ENCODE peak calls at places on chromosomes 1 and 21, in six cellular contexts. One of them, this sample, is unnamed.

GRCh38 chr1:179750630-179751029 is 7.5 kb downstream of the FAM163A start:
- DNase-seq in nephron progenitor cell: no peak
- DNase-seq in heart right ventricle: no peak
- DNase-seq in AG09319: no peak
- DNase-seq in brain microvascular endothelial cell: no peak
- DNase-seq in heart left ventricle: no peak
- DNase-seq in this sample: no peak

GRCh38 chr1:209884665-209885117 is 53.3 kb upstream of the SYT14 start:
- DNase-seq in nephron progenitor cell: no peak
- DNase-seq in heart right ventricle: no peak
- DNase-seq in AG09319: peak; percentile 80
- DNase-seq in brain microvascular endothelial cell: peak; percentile 100
- DNase-seq in heart left ventricle: no peak
- DNase-seq in this sample: no peak

GRCh38 chr1:175354080-175354479 is 161.5 kb upstream of the KIAA0040 start:
- DNase-seq in nephron progenitor cell: no peak
- DNase-seq in heart right ventricle: no peak
- DNase-seq in AG09319: no peak
- DNase-seq in brain microvascular endothelial cell: no peak
- DNase-seq in heart left ventricle: no peak
- DNase-seq in this sample: no peak

GRCh38 chr1:246532519-246532918 is 25.4 kb upstream of the SMYD3 start:
- DNase-seq in nephron progenitor cell: no peak
- DNase-seq in heart right ventricle: no peak
- DNase-seq in AG09319: no peak
- DNase-seq in brain microvascular endothelial cell: no peak
- DNase-seq in heart left ventricle: no peak
- DNase-seq in this sample: no peak

GRCh38 chr21:21028275-21028814 is 30.1 kb downstream of the NCAM2 start:
- DNase-seq in nephron progenitor cell: no peak
- DNase-seq in heart right ventricle: no peak
- DNase-seq in AG09319: no peak
- DNase-seq in brain microvascular endothelial cell: no peak
- DNase-seq in heart left ventricle: no peak
- DNase-seq in this sample: no peak

GRCh38 chr1:53547321-53547720 is 88.1 kb downstream of the DMRTB1 start:
- DNase-seq in nephron progenitor cell: peak; percentile 1
- DNase-seq in heart right ventricle: no peak
- DNase-seq in AG09319: no peak
- DNase-seq in brain microvascular endothelial cell: no peak
- DNase-seq in heart left ventricle: no peak
- DNase-seq in this sample: no peak

GRCh38 chr1:47709302-47710074 is 271.6 kb downstream of the FOXD2 start:
- DNase-seq in nephron progenitor cell: peak; percentile 66
- DNase-seq in heart right ventricle: no peak
- DNase-seq in AG09319: no peak
- DNase-seq in brain microvascular endothelial cell: no peak
- DNase-seq in heart left ventricle: no peak
- DNase-seq in this sample: peak; percentile 54

GRCh38 chr1:163275222-163275621 is 46.5 kb upstream of the NUF2 start:
- DNase-seq in nephron progenitor cell: no peak
- DNase-seq in heart right ventricle: no peak
- DNase-seq in AG09319: no peak
- DNase-seq in brain microvascular endothelial cell: no peak
- DNase-seq in heart left ventricle: no peak
- DNase-seq in this sample: no peak

GRCh38 chr1:209723265-209723664 is 18.6 kb downstream of the HSD11B1 start:
- DNase-seq in nephron progenitor cell: no peak
- DNase-seq in heart right ventricle: no peak
- DNase-seq in AG09319: no peak
- DNase-seq in brain microvascular endothelial cell: no peak
- DNase-seq in heart left ventricle: no peak
- DNase-seq in this sample: no peak

GRCh38 chr1:218304281-218305039 is 19.4 kb downstream of the RRP15 start:
- DNase-seq in nephron progenitor cell: no peak
- DNase-seq in heart right ventricle: peak; percentile 71
- DNase-seq in AG09319: no peak
- DNase-seq in brain microvascular endothelial cell: peak; percentile 65
- DNase-seq in heart left ventricle: peak; percentile 71
- DNase-seq in this sample: no peak

GRCh38 chr1:2391385-2392070 is at the start of the genes MORN1 and RER1:
- DNase-seq in nephron progenitor cell: peak; percentile 98
- DNase-seq in heart right ventricle: peak; percentile 99
- DNase-seq in AG09319: peak; percentile 96
- DNase-seq in brain microvascular endothelial cell: peak; percentile 97
- DNase-seq in heart left ventricle: peak; percentile 99
- DNase-seq in this sample: peak; percentile 95

GRCh38 chr1:11920239-11920903 is 5.9 kb downstream of the KIAA2013 start:
- DNase-seq in nephron progenitor cell: no peak
- DNase-seq in heart right ventricle: no peak
- DNase-seq in AG09319: no peak
- DNase-seq in brain microvascular endothelial cell: no peak
- DNase-seq in heart left ventricle: no peak
- DNase-seq in this sample: no peak

GRCh38 chr1:161166669-161167548 is 683 bp downstream of the PPOX start:
- DNase-seq in nephron progenitor cell: peak; percentile 48
- DNase-seq in heart right ventricle: no peak
- DNase-seq in AG09319: no peak
- DNase-seq in brain microvascular endothelial cell: no peak
- DNase-seq in heart left ventricle: no peak
- DNase-seq in this sample: peak; percentile 16

GRCh38 chr1:107599220-107599619 is 365.8 kb downstream of the VAV3 start:
- DNase-seq in nephron progenitor cell: no peak
- DNase-seq in heart right ventricle: no peak
- DNase-seq in AG09319: no peak
- DNase-seq in brain microvascular endothelial cell: no peak
- DNase-seq in heart left ventricle: no peak
- DNase-seq in this sample: no peak

GRCh38 chr1:92411511-92411910 is 75.2 kb downstream of the GFI1 start:
- DNase-seq in nephron progenitor cell: no peak
- DNase-seq in heart right ventricle: no peak
- DNase-seq in AG09319: peak; percentile 44
- DNase-seq in brain microvascular endothelial cell: peak; percentile 53
- DNase-seq in heart left ventricle: no peak
- DNase-seq in this sample: no peak

GRCh38 chr1:74699331-74699730 is 25.7 kb upstream of the ERICH3 start:
- DNase-seq in nephron progenitor cell: no peak
- DNase-seq in heart right ventricle: no peak
- DNase-seq in AG09319: no peak
- DNase-seq in brain microvascular endothelial cell: no peak
- DNase-seq in heart left ventricle: no peak
- DNase-seq in this sample: no peak

GRCh38 chr1:30005972-30006619 is 717.3 kb downstream of the MATN1 start:
- DNase-seq in nephron progenitor cell: no peak
- DNase-seq in heart right ventricle: no peak
- DNase-seq in AG09319: no peak
- DNase-seq in brain microvascular endothelial cell: no peak
- DNase-seq in heart left ventricle: no peak
- DNase-seq in this sample: no peak

GRCh38 chr1:198220428-198220827 is 63.6 kb downstream of the NEK7 start:
- DNase-seq in nephron progenitor cell: no peak
- DNase-seq in heart right ventricle: no peak
- DNase-seq in AG09319: no peak
- DNase-seq in brain microvascular endothelial cell: peak; percentile 95
- DNase-seq in heart left ventricle: no peak
- DNase-seq in this sample: no peak

GRCh38 chr1:54791880-54792522 is 9.1 kb downstream of the TTC22 start:
- DNase-seq in nephron progenitor cell: peak; percentile 70
- DNase-seq in heart right ventricle: no peak
- DNase-seq in AG09319: no peak
- DNase-seq in brain microvascular endothelial cell: peak; percentile 53
- DNase-seq in heart left ventricle: no peak
- DNase-seq in this sample: peak; percentile 54

GRCh38 chr1:56287736-56288135 is 291.6 kb downstream of the PLPP3 start:
- DNase-seq in nephron progenitor cell: no peak
- DNase-seq in heart right ventricle: no peak
- DNase-seq in AG09319: no peak
- DNase-seq in brain microvascular endothelial cell: no peak
- DNase-seq in heart left ventricle: no peak
- DNase-seq in this sample: no peak

DNA sequence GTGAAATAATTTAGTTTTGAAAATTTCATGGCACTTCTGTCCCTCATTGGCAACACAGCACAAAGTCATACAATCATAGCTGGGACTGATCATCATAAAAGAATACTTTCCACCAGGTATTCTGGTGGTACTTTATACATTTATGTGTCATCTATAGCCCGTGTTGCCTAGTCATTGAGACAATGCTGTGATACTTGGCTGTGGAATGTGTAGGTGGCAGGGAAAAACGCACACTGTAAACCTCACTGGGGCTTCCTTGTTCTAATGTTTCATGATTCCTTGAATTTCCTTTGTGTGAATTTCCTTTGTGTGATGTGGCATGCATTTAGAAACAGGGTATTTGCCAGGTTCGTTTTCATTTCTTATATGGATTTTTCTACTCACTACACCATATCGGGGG is 118.3 kb downstream of the FMN2 start:
- DNase-seq in nephron progenitor cell: no peak
- DNase-seq in heart right ventricle: no peak
- DNase-seq in AG09319: no peak
- DNase-seq in brain microvascular endothelial cell: no peak
- DNase-seq in heart left ventricle: no peak
- DNase-seq in this sample: no peak
- TF ChIP-seq CTCF in nephron progenitor cell: no peak
- TF ChIP-seq CTCF in heart right ventricle: no peak
- TF ChIP-seq CTCF in AG09319: no peak
- TF ChIP-seq CTCF in brain microvascular endothelial cell: no peak
- TF ChIP-seq CTCF in heart left ventricle: no peak
- TF ChIP-seq CTCF in this sample: no peak

DNA sequence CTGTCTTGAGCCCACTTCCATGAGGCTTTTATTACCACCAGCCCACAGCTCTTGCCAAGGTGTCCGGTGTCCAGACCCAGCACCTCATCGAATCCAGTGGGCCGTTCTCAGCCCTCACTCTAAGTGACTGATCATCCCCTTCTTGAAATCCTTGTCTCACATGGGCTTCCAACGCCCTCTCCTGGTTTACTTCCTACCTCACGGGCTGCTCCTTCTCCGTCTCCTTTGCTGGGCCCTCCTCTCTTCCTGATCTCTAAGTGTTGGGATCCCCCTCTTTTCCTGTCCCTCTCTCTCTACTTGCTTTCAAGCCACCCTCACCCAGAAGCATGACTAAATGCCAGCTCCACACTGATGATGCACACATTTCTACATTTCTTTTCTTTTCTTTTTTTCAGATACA is 9.0 kb upstream of the RHBG start:
- DNase-seq in nephron progenitor cell: peak; percentile 34
- DNase-seq in heart right ventricle: no peak
- DNase-seq in AG09319: no peak
- DNase-seq in brain microvascular endothelial cell: no peak
- DNase-seq in heart left ventricle: no peak
- DNase-seq in this sample: no peak
- TF ChIP-seq CTCF in nephron progenitor cell: no peak
- TF ChIP-seq CTCF in heart right ventricle: no peak
- TF ChIP-seq CTCF in AG09319: peak; percentile 59
- TF ChIP-seq CTCF in brain microvascular endothelial cell: peak; percentile 63
- TF ChIP-seq CTCF in heart left ventricle: no peak
- TF ChIP-seq CTCF in this sample: peak; percentile 37

GRCh38 chr1:181767001-181767708 is 283.8 kb downstream of the CACNA1E start:
- DNase-seq in nephron progenitor cell: no peak
- DNase-seq in heart right ventricle: no peak
- DNase-seq in AG09319: no peak
- DNase-seq in brain microvascular endothelial cell: no peak
- DNase-seq in heart left ventricle: no peak
- DNase-seq in this sample: no peak
- TF ChIP-seq CTCF in nephron progenitor cell: no peak
- TF ChIP-seq CTCF in heart right ventricle: no peak
- TF ChIP-seq CTCF in AG09319: no peak
- TF ChIP-seq CTCF in brain microvascular endothelial cell: no peak
- TF ChIP-seq CTCF in heart left ventricle: no peak
- TF ChIP-seq CTCF in this sample: no peak

DNA sequence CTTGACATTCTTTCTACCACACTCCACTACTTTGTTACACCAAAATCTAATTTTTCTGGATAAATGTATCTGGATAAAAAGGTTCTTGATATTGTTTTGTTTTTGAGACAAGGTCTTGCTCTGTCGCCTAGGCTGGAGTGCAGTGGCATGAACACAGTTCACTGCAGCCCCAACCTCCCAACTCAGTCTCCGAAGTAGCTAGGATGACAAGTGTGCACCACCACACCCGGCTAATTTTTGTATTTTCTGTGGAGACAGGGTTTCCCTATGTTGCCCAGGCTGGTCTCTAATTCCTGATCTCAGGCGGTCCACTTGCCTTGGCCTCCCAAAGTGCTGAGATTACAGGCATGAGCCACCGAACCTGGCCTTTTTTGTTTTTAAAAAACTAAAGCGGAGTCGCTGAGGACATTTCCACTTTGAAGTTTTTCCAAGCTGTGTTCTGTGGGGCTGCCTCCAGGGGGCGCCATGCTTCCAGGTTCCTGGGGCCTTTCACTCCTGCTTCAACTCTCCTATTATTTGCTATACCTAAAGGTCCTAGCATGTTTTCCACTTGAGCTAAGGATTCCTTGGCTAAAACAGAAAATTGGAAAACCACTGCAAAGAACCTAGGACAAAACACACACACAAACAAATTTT is 14.1 kb upstream of the NCMAP start:
- DNase-seq in nephron progenitor cell: peak; percentile 11
- DNase-seq in heart right ventricle: no peak
- DNase-seq in AG09319: no peak
- DNase-seq in brain microvascular endothelial cell: no peak
- DNase-seq in heart left ventricle: no peak
- DNase-seq in this sample: no peak
- TF ChIP-seq CTCF in nephron progenitor cell: peak; percentile 49
- TF ChIP-seq CTCF in heart right ventricle: peak; percentile 65
- TF ChIP-seq CTCF in AG09319: peak; percentile 46
- TF ChIP-seq CTCF in brain microvascular endothelial cell: peak; percentile 68
- TF ChIP-seq CTCF in heart left ventricle: peak; percentile 66
- TF ChIP-seq CTCF in this sample: peak; percentile 72

GRCh38 chr1:232168513-232168912 is 461.4 kb downstream of the SIPA1L2 start:
- DNase-seq in nephron progenitor cell: no peak
- DNase-seq in heart right ventricle: no peak
- DNase-seq in AG09319: no peak
- DNase-seq in brain microvascular endothelial cell: no peak
- DNase-seq in heart left ventricle: no peak
- DNase-seq in this sample: no peak
- TF ChIP-seq CTCF in nephron progenitor cell: no peak
- TF ChIP-seq CTCF in heart right ventricle: no peak
- TF ChIP-seq CTCF in AG09319: no peak
- TF ChIP-seq CTCF in brain microvascular endothelial cell: no peak
- TF ChIP-seq CTCF in heart left ventricle: no peak
- TF ChIP-seq CTCF in this sample: no peak

GRCh38 chr1:189673223-189673622 is 804.4 kb downstream of the BRINP3 start:
- DNase-seq in nephron progenitor cell: no peak
- DNase-seq in heart right ventricle: no peak
- DNase-seq in AG09319: no peak
- DNase-seq in brain microvascular endothelial cell: no peak
- DNase-seq in heart left ventricle: no peak
- DNase-seq in this sample: no peak
- TF ChIP-seq CTCF in nephron progenitor cell: no peak
- TF ChIP-seq CTCF in heart right ventricle: no peak
- TF ChIP-seq CTCF in AG09319: no peak
- TF ChIP-seq CTCF in brain microvascular endothelial cell: no peak
- TF ChIP-seq CTCF in heart left ventricle: no peak
- TF ChIP-seq CTCF in this sample: no peak